ENCODE peak calls at places on chromosomes 16 and 17, in ten cellular contexts. O is prostate gland, G is stomach, N is endothelial cell of umbilical vein, T is transverse colon, L is spleen, D is K562, V is GM12878, Z is breast epithelium, S is esophagus muscularis mucosa. H is an unnamed sample. For H3K36me3, the result is how much of the 10 kb centered on the place peaks cover.

GRCh38 chr16:12225816-12226480 is 249.4 kb downstream of the SNX29 start:
- DNase-seq in N (no peak), T (no peak), S (no peak), O (no peak), Z (no peak), G (no peak), D (no peak), L (no peak), V (no peak), H (no peak)

GRCh38 chr17:75487351-75488070 is 27.8 kb downstream of the CASKIN2 start:
- DNase-seq in O (no peak), V (no peak), D (peak), N (no peak), S (no peak), G (no peak), T (peak), Z (no peak), L (peak), H (peak)

GRCh38 chr17:72614871-72615626 is 477.4 kb downstream of the SLC39A11 start:
- DNase-seq in N (no peak), V (no peak), D (no peak), G (peak), S (no peak), Z (no peak), L (no peak), T (peak), O (peak), H (no peak)

GRCh38 chr16:50368410-50369132 is at the start of gene BRD7:
- DNase-seq in Z (no peak), L (peak), S (no peak), V (no peak), D (peak), N (peak), T (peak), O (peak), G (peak), H (peak)

GRCh38 chr17:15262291-15263205 is 2.6 kb downstream of the PMP22 start:
- DNase-seq in L (peak), S (peak), O (peak), T (peak), G (peak), V (no peak), D (peak), Z (peak), N (peak), H (peak)

GRCh38 chr17:57086069-57086930 is 1.3 kb downstream of the AKAP1 start:
- DNase-seq in L (no peak), Z (no peak), T (peak), S (no peak), D (peak), O (no peak), N (peak), V (no peak), G (peak), H (peak)

GRCh38 chr17:46072998-46073397 is 73.9 kb downstream of the STH start:
- DNase-seq in V (no peak), S (no peak), T (no peak), O (no peak), L (no peak), D (no peak), N (no peak), G (no peak), Z (no peak), H (no peak)

GRCh38 chr16:49396206-49396720 is 22.7 kb downstream of the C16orf78 start:
- DNase-seq in G (no peak), Z (no peak), V (no peak), S (peak), L (no peak), O (no peak), N (no peak), D (no peak), T (no peak), H (no peak)

GRCh38 chr17:33028061-33028460 is 36.4 kb downstream of the SPACA3 start:
- DNase-seq in L (no peak), O (no peak), G (no peak), D (no peak), Z (no peak), T (no peak), S (no peak), N (no peak), V (no peak), H (no peak)

GRCh38 chr17:36213695-36214094 is 2.8 kb downstream of the CCL4L2 start:
- DNase-seq in L (no peak), N (no peak), V (no peak), T (no peak), Z (no peak), G (no peak), O (no peak), D (no peak), S (peak), H (no peak)

GRCh38 chr17:57445051-57445450 is 188.7 kb downstream of the MSI2 start:
- DNase-seq in L (no peak), S (no peak), O (no peak), N (no peak), Z (no peak), V (no peak), G (no peak), T (no peak), D (no peak), H (no peak)

GRCh38 chr17:79338589-79338988 is 264.0 kb downstream of the ENGASE start:
- DNase-seq in V (no peak), N (no peak), D (no peak), G (no peak), Z (no peak), L (no peak), O (no peak), T (no peak), S (no peak), H (no peak)

GRCh38 chr17:44348234-44348987 is 3.3 kb downstream of the GRN start:
- DNase-seq in V (peak), D (peak), L (peak), S (no peak), G (no peak), T (peak), N (no peak), Z (no peak), O (peak), H (no peak)

GRCh38 chr16:23678430-23679273 is at the start of gene PLK1:
- DNase-seq in V (peak), L (peak), Z (peak), N (peak), D (peak), S (no peak), G (peak), T (peak), O (peak), H (peak)
- TF ChIP-seq POLR2AphosphoS5 in V (peak), L (peak), Z (no peak), N (peak), D (peak), S (peak), G (no peak), T (no peak), O (peak), H (no peak)

GRCh38 chr17:68522266-68522665 is 10.0 kb downstream of the PRKAR1A start:
- DNase-seq in T (no peak), D (no peak), N (no peak), V (no peak), O (no peak), L (no peak), G (no peak), S (no peak), Z (no peak), H (no peak)
- H3K36me3 ChIP-seq in T (under half), D (half or more), N (under half), V (under half), O (under half), L (half or more), G (under half), S (half or more), Z (under half), H (under half)

DNA sequence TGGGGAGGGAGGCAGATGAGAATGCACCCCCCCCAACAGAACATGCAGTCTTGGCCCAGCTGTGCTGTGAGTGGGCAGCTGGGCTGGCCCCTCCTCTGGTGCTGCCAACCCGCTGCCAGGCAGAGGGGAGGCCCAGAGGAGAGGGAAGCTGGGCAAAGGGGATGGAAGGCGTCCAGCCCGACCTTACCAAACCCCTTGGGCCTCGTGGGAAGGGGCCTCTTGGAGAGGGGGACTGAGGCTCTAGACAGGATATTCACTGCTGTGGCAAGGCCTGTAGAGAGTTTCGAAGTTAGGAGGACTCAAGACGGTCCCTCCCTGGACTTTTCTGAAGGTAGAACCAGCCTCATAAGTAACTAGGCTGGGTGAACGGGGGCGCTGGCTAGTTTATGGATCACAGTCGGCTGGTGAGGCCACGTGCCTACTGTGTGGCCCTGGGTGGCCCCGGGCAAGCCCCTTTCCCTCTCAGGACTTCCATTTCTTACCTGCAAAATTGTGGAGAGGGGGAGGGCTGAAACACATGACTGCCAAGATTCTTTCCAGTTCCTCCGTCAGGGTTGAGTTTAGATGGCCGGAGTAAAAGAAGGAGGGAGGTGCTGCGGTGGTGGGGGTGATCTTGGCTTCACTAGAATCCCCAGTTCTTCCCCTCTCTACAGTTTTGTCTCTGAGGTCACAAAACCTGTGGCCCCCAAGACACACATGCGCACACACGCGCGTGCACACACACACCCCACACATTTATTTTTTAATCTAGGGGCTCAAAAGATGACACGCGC is 807 bp upstream of the STAT5A start:
- DNase-seq in T (peak), G (peak), V (peak), D (peak), L (peak), N (peak), Z (no peak), S (peak), O (no peak), H (peak)
- TF ChIP-seq POLR2AphosphoS5 in T (peak), G (no peak), V (peak), D (no peak), L (peak), N (no peak), Z (no peak), S (peak), O (no peak), H (peak)

DNA sequence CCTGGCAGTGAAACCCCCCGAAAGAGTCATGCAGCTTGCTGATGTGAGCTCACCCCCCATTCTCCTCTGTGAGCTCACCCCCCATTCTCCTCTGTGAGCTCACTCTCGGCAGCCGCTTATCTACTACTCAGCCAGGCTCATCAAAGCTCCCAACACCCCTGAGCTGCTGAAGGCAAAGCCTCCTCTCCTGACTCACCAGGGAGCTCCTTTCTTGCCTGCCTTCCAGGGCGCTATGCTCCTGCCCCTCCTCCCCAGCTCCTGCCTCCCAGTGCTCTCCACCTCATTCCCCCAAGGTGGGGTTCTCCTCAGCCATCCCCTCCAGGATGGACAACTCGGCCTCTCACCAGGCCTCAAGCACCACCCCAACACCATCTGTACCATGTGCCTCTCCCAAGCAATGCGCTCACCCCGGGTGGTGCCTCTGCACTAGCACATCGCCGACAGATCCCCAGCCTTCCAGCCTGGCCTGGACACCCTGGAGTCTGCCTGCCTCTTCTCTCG is 27.7 kb upstream of the FAAP100 start:
- DNase-seq in L (no peak), Z (no peak), V (no peak), S (no peak), O (no peak), G (no peak), T (no peak), N (no peak), D (peak), H (no peak)
- H3K36me3 ChIP-seq in L (half or more), Z (under half), V (under half), S (half or more), O (under half), G (under half), T (under half), N (under half), D (half or more), H (half or more)

GRCh38 chr16:48369765-48370164 is 15.4 kb downstream of the SIAH1 start:
- DNase-seq in D (no peak), G (no peak), N (no peak), Z (no peak), S (no peak), T (no peak), O (no peak), L (no peak), V (no peak), H (no peak)

GRCh38 chr16:48367443-48368049 is 17.7 kb downstream of the SIAH1 start:
- DNase-seq in V (no peak), S (no peak), L (no peak), N (no peak), D (no peak), G (no peak), T (no peak), O (no peak), Z (no peak), H (no peak)

GRCh38 chr16:48365601-48366164 is 19.5 kb downstream of the SIAH1 start:
- DNase-seq in D (peak), Z (peak), O (peak), T (peak), N (peak), V (no peak), G (peak), S (peak), L (peak), H (peak)

GRCh38 chr16:48365030-48365600 is 20.1 kb downstream of the SIAH1 start:
- DNase-seq in Z (no peak), S (no peak), G (no peak), D (no peak), T (no peak), N (no peak), O (peak), L (no peak), V (no peak), H (no peak)

GRCh38 chr16:48366165-48367093 is 18.8 kb downstream of the SIAH1 start:
- DNase-seq in L (no peak), Z (no peak), V (peak), T (peak), N (peak), G (peak), O (peak), S (no peak), D (no peak), H (no peak)
- TF ChIP-seq POLR2AphosphoS5 in L (peak), Z (no peak), V (peak), T (peak), N (no peak), G (peak), O (peak), S (peak), D (no peak), H (peak)

DNA sequence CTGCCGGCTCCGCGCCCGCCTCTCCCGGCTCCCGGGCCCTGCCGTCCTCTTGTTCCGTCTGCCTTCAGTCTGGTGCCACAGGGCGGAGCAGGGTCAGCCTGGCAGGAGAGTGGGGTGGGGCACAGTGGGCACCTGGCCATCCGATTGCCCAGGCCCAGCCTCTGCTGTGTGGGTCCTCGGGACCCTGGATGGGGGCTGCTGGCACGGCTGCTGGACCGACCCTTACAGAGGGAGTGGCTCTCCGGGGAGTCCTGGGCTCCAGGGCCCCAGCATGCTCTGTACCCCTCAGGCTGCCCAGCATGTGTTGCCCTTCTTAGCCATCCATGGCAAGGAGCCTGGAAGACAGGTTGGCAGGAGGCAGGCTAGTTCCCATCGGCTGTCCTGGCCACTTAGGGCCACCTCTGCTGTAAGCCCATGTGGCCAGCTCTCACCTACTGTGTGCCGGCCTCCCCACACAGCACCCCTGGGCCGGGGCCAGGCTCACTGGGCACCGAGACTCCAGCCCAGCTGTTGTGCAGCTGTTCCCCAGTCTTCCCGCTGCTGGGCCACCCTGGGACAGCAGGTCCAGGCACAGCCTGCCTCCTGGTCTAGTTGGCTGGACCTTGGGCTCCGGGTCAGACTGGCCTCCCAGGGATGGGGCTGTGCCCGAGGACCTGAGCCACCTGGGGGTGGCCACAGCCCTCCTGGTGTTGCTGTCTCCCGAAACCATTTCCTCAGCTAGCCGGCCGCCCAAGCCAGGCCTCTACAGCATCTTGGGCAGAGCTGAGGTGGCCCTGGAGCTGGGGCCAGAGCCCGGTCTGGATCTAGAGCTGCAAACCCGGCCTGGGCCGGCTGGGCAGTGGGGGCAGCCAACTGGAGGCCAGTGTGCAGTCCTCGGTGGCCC is 24.9 kb downstream of the BAHCC1 start:
- DNase-seq in O (no peak), S (no peak), Z (no peak), T (no peak), G (peak), D (no peak), L (no peak), V (no peak), N (no peak), H (no peak)
- H3K36me3 ChIP-seq in O (under half), S (under half), Z (under half), T (under half), G (under half), D (under half), L (under half), V (under half), N (under half), H (under half)

DNA sequence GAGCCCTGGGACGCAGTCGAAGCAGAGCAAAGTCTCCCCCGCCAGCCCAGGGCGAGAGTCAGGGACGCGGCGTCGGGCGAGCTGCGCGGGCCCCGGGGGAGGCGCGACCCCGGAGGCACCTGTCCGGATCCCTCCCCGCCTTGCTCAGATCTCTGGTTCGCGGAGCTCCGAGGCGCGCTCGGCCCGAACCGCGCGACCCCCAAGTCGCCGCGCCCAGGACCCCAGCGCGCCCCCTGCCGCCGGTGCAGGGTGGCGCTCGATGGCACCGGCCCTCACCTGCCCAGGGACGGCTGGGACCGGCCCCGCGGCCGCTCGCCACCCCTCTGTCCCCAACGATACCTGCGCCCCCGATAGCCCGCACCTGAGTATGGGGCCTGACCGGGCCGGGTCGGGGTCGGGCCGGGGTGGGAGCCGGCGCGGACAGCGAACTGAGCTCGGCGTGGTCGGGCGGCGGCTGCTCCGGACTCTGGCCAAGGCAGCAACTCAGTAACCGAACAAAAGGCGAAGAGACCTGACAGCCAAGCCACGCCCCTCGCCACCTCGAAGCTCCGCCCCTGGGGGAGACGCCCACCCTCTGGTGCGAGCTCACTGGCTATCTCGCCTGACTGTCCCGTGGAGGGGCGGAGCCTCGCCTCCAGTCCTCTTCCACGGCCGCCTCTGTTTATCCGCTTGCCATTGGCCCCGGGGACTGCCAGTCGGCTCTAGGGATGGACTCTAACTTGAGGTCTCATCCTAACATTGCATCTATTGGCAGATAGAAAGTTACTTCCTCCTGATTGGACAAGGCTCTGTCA is at the start of gene JUP:
- DNase-seq in N (peak), L (peak), S (peak), D (peak), V (peak), T (peak), G (peak), Z (peak), O (peak), H (peak)
- TF ChIP-seq POLR2AphosphoS5 in N (peak), L (peak), S (peak), D (peak), V (peak), T (peak), G (peak), Z (peak), O (no peak), H (peak)

GRCh38 chr16:28118636-28119035 is 55.1 kb upstream of the GSG1L start:
- DNase-seq in V (no peak), D (no peak), T (no peak), L (no peak), S (no peak), N (no peak), O (no peak), Z (no peak), G (no peak), H (no peak)
- H3K36me3 ChIP-seq in V (under half), D (half or more), T (under half), L (half or more), S (half or more), N (under half), O (under half), Z (under half), G (under half), H (half or more)

GRCh38 chr16:62010186-62010585 is 26.1 kb downstream of the CDH8 start:
- DNase-seq in D (no peak), S (no peak), O (no peak), T (no peak), N (no peak), V (no peak), G (no peak), Z (no peak), L (no peak), H (no peak)

GRCh38 chr16:62018301-62019060 is 17.8 kb downstream of the CDH8 start:
- DNase-seq in Z (no peak), D (no peak), L (no peak), S (no peak), V (no peak), O (no peak), G (no peak), N (no peak), T (no peak), H (no peak)

GRCh38 chr16:62014534-62014933 is 21.7 kb downstream of the CDH8 start:
- DNase-seq in V (no peak), L (no peak), O (no peak), G (no peak), N (no peak), D (no peak), T (no peak), Z (no peak), S (no peak), H (no peak)
- TF ChIP-seq POLR2AphosphoS5 in V (no peak), L (no peak), O (no peak), G (no peak), N (no peak), D (no peak), T (no peak), Z (no peak), S (no peak), H (no peak)

H was measured in upper lobe of left lung.